ENCODE peak calls at places on chromosomes 16 and 17, in four cellular contexts. I is H9, G is mesenchymal stem cell, Z is H1. K is an unnamed sample.

GRCh38 chr17:80141463-80142165 is 5.3 kb downstream of the EIF4A3 start:
- DNase-seq in Z (no peak), I (no peak), G (no peak), K (no peak)

GRCh38 chr16:64408699-64409098 is 713.2 kb downstream of the CDH11 start:
- DNase-seq in I (no peak), Z (no peak), G (no peak), K (no peak)

GRCh38 chr16:77223184-77223583 is 24.0 kb downstream of the SYCE1L start:
- DNase-seq in Z (peak; percentile 81), I (peak; percentile 77), G (no peak), K (no peak)

GRCh38 chr17:57408064-57408811 is 151.9 kb downstream of the MSI2 start:
- DNase-seq in Z (no peak), G (peak; percentile 12), I (peak; percentile 71), K (no peak)

GRCh38 chr16:72938426-72939164 is 109.3 kb downstream of the ZFHX3 start:
- DNase-seq in G (peak; percentile 75), I (no peak), Z (no peak), K (peak; percentile 93)

GRCh38 chr16:86669937-86670772 is 91.8 kb downstream of the FOXL1 start:
- DNase-seq in I (no peak), Z (no peak), G (peak; percentile 81), K (peak; percentile 61)

GRCh38 chr17:68527314-68527713 is 15.1 kb downstream of the PRKAR1A start:
- DNase-seq in G (no peak), I (no peak), Z (no peak), K (no peak)

GRCh38 chr17:44536090-44536960 is 21.0 kb upstream of the FZD2 start:
- DNase-seq in I (peak; percentile 46), G (peak; percentile 73), Z (no peak), K (no peak)

GRCh38 chr16:23967018-23967417 is 131.2 kb downstream of the PRKCB start:
- DNase-seq in G (no peak), I (no peak), Z (no peak), K (no peak)

GRCh38 chr16:81366316-81366932 is 51.7 kb downstream of the GAN start:
- DNase-seq in Z (no peak), G (peak; percentile 52), I (no peak), K (peak; percentile 59)

GRCh38 chr17:39653662-39654331 is 11.4 kb upstream of the TCAP start:
- DNase-seq in Z (peak; percentile 97), I (peak; percentile 90), G (no peak), K (no peak)
- H4K8ac ChIP-seq in Z (no peak overlapping the region), I (no peak overlapping the region), G (no peak overlapping the region), K (no peak overlapping the region)

DNA sequence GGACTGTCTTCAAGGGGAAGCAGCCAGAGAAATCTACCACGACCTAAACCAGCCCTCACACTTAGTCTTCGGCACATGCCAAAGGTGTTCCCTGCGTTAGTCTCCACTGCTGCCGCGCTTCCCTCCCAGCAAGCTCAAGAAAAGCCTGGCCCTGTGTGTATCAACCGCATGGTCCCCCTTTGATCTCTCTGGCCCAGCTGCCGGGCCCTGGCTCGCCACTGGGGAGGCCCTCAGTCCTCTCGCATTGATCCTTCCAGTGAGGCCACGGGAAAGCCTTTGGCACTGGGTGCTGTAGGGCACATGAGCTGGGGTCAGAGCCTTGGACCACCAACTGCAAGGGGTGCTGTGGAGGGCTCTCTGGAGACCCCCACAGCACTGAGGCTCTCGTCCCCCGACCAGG is 29.6 kb upstream of the KLHDC4 start:
- DNase-seq in G (no peak), I (no peak), Z (no peak), K (no peak)
- H3K14ac ChIP-seq in G (no peak overlapping the region), I (no peak overlapping the region), Z (no peak overlapping the region), K (no peak overlapping the region)

GRCh38 chr16:61901689-61902088 is 134.5 kb downstream of the CDH8 start:
- DNase-seq in I (no peak), Z (no peak), G (no peak), K (no peak)
- H3K9ac ChIP-seq in I (no peak overlapping the region), Z (no peak overlapping the region), G (no peak overlapping the region), K (no peak overlapping the region)

GRCh38 chr16:48963901-48964615 is 317.6 kb downstream of the CBLN1 start:
- DNase-seq in I (no peak), Z (no peak), G (peak; percentile 82), K (peak; percentile 93)
- H4K8ac ChIP-seq in I (no peak overlapping the region), Z (no peak overlapping the region), G (peak overlapping the region; percentile 77), K (peak overlapping the region; percentile 55)

DNA sequence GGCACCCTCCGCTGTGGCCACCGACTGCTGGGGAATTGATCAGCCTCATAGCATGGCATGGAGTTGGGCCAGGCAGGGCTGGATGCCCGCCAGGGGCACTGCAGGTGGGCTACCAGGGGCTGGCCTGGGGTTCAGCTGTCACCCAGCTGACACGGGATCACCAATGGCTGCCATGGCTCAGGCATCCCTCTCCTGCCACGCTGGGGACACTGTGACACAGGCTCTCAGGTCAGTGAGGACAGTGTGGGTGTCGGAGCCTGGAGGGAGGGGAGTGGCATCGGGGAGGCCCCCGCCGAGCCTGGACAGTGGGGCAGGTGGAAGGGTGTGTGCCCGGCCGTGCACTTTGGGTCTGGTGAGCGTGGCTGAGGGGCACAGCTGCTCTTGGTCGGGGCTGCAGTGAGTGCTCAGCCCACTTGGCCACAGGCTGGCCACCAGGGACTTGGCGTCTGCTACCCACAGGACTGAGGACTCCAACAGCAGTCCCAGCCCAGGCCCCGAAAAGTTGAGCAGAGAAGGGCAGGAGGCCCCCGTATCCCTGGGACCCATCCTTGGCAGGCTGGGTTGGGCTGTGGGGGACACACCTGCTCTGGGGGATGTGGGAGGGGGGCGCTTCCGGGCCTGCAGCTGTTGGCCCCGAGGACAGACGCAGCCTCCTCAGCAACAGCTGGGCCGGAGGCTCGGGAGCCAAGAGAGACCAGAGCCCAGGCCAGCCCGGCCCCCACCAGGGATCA is 19.6 kb upstream of the SSTR5 start:
- DNase-seq in Z (no peak), I (no peak), G (no peak), K (no peak)
- H3K14ac ChIP-seq in Z (no peak overlapping the region), I (no peak overlapping the region), G (no peak overlapping the region), K (no peak overlapping the region)

DNA sequence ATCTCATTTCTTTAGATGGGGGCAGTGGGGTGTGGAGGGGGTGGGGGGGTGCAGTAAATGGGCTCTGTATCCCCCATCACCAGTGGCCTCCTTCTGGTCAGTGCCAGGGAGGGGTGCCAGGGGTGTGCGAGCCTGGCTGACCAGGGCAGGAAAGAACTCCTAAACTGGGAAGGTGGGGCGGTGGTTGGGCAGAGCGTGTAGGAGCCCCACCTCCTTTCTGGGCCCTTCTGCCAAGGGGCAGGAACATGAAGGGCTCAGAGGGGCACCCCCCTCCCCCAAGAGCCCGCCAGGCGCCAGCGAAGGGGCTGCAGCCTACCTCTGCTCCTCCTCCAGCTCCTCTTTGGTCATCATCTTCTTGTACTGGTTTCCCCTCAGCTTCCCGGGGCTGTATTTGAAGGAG is 26.0 kb downstream of the MXRA7 start:
- DNase-seq in I (no peak), G (no peak), Z (no peak), K (no peak)
- H3K9ac ChIP-seq in I (no peak overlapping the region), G (no peak overlapping the region), Z (no peak overlapping the region), K (no peak overlapping the region)

GRCh38 chr17:29591737-29592624 is 951 bp upstream of the ANKRD13B start:
- DNase-seq in Z (peak; percentile 100), G (peak; percentile 81), I (peak; percentile 98), K (peak; percentile 65)
- H4K8ac ChIP-seq in Z (no peak overlapping the region), G (no peak overlapping the region), I (no peak overlapping the region), K (peak overlapping the region; percentile 95)

DNA sequence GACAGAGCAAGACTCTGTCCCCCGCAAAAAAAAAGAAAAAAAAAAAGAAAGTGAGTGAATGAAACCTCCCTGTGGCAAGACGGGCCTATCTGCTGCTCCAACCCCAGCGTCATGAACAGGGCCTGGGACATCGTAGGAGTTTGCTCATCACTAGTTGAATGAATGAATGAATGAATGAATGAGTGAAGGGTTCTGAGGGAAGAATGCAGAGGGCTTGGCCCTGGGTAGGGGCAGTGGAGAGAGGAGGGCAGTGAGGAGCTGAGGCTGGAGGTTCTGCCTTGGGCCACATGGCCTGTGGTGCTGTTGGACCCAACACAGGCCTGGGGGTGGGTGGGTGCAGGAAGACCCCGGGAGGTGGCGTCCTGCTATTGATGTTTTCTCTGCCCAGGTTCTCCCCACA is 125.5 kb upstream of the CIBAR2 start:
- DNase-seq in G (no peak), Z (no peak), I (no peak), K (no peak)
- H3K14ac ChIP-seq in G (peak overlapping the region; percentile 58), Z (no peak overlapping the region), I (no peak overlapping the region), K (peak overlapping the region; percentile 64)

GRCh38 chr17:82428546-82428945 is 10.2 kb upstream of the OGFOD3 start:
- DNase-seq in Z (no peak), G (no peak), I (no peak), K (no peak)

GRCh38 chr17:82433560-82434215 is 15.3 kb upstream of the OGFOD3 start:
- DNase-seq in G (no peak), Z (no peak), I (no peak), K (no peak)

GRCh38 chr17:82432017-82432416 is 13.6 kb upstream of the OGFOD3 start:
- DNase-seq in I (no peak), Z (no peak), G (no peak), K (no peak)

GRCh38 chr17:82434216-82434565 is 15.8 kb upstream of the OGFOD3 start:
- DNase-seq in I (no peak), Z (no peak), G (no peak), K (no peak)

GRCh38 chr17:82429824-82430223 is 11.4 kb upstream of the OGFOD3 start:
- DNase-seq in G (no peak), I (no peak), Z (no peak), K (no peak)
- H3K9ac ChIP-seq in G (no peak overlapping the region), I (no peak overlapping the region), Z (no peak overlapping the region), K (no peak overlapping the region)